ENCODE peak calls at places on chromosomes 3 and 15, in five cellular contexts. N is MM.1S, D is NB4, M is transverse colon, F is IMR-90. E is an unnamed sample.

GRCh38 chr3:94887056-94887455 is 824.2 kb downstream of the NSUN3 start:
- DNase-seq in N (no peak), D (no peak), M (no peak), F (no peak), E (no peak)

GRCh38 chr3:39435006-39435748 is 28.7 kb downstream of the RPSA start:
- DNase-seq in N (no peak), D (no peak), M (no peak), F (no peak), E (no peak)

GRCh38 chr3:126110431-126111125 is 26.7 kb upstream of the SLC41A3 start:
- DNase-seq in N (no peak), D (no peak), M (no peak), F (no peak), E (no peak)

GRCh38 chr3:69751118-69751517 is 11.9 kb downstream of the MITF start:
- DNase-seq in N (no peak), D (no peak), M (no peak), F (no peak), E (peak)

GRCh38 chr3:189841474-189842205 is 210.5 kb downstream of the TP63 start:
- DNase-seq in N (no peak), D (no peak), M (no peak), F (peak), E (peak)

GRCh38 chr3:46091971-46092703 is 64.9 kb upstream of the XCR1 start:
- DNase-seq in N (no peak), D (peak), M (no peak), F (no peak), E (no peak)

GRCh38 chr3:17964113-17964512 is 221.7 kb upstream of the TBC1D5 start:
- DNase-seq in N (no peak), D (peak), M (no peak), F (no peak), E (no peak)

GRCh38 chr3:146165370-146165769 is 4.4 kb upstream of the PLOD2 start:
- DNase-seq in N (no peak), D (no peak), M (no peak), F (peak), E (peak)

GRCh38 chr3:78741066-78741645 is 1026.6 kb downstream of the ROBO1 start:
- DNase-seq in N (no peak), D (peak), M (no peak), F (no peak), E (no peak)

GRCh38 chr3:43759297-43759782 is 68.6 kb downstream of the ABHD5 start:
- DNase-seq in N (no peak), D (peak), M (no peak), F (peak), E (peak)

GRCh38 chr15:42156266-42156922 is at the start of gene PLA2G4F:
- DNase-seq in N (peak), D (no peak), M (peak), F (no peak), E (no peak)

GRCh38 chr3:194486540-194487288 is at the start of gene ATP13A3:
- DNase-seq in N (peak), D (peak), M (peak), F (peak), E (peak)

GRCh38 chr3:97970929-97971460 is 1.2 kb downstream of the RIOX2 start:
- DNase-seq in N (no peak), D (peak), M (no peak), F (no peak), E (no peak)

GRCh38 chr3:49500408-49501257 is 30.6 kb downstream of the DAG1 start:
- DNase-seq in N (no peak), D (peak), M (peak), F (peak), E (peak)

GRCh38 chr3:72231439-72232196 is 446.7 kb upstream of the PROK2 start:
- DNase-seq in N (no peak), D (no peak), M (no peak), F (no peak), E (no peak)

GRCh38 chr3:182698078-182698477 is 95.2 kb upstream of the ATP11B start:
- DNase-seq in N (no peak), D (no peak), M (no peak), F (no peak), E (no peak)

GRCh38 chr3:99666201-99666600 is 27.8 kb downstream of the COL8A1 start:
- DNase-seq in N (no peak), D (no peak), M (no peak), F (no peak), E (peak)

GRCh38 chr3:13535905-13536304 is 13.0 kb upstream of the FBLN2 start:
- DNase-seq in N (no peak), D (no peak), M (no peak), F (no peak), E (no peak)

GRCh38 chr3:99929409-99930139 is 111.9 kb downstream of the CMSS1 start:
- DNase-seq in N (no peak), D (no peak), M (peak), F (peak), E (peak)

GRCh38 chr3:14525685-14526631 is 14.2 kb downstream of the GRIP2 start:
- DNase-seq in N (no peak), D (no peak), M (no peak), F (peak), E (no peak)

GRCh38 chr3:131503328-131503650 is 518 bp upstream of the MRPL3 start:
- DNase-seq in N (no peak), D (peak), M (no peak), F (no peak), E (peak)

GRCh38 chr15:74235962-74236361 is at the start of gene CCDC33:
- DNase-seq in N (no peak), D (peak), M (peak), F (no peak), E (no peak)

GRCh38 chr3:64717872-64718613 is 30.2 kb upstream of the ADAMTS9 start:
- DNase-seq in N (no peak), D (no peak), M (no peak), F (no peak), E (no peak)

DNA sequence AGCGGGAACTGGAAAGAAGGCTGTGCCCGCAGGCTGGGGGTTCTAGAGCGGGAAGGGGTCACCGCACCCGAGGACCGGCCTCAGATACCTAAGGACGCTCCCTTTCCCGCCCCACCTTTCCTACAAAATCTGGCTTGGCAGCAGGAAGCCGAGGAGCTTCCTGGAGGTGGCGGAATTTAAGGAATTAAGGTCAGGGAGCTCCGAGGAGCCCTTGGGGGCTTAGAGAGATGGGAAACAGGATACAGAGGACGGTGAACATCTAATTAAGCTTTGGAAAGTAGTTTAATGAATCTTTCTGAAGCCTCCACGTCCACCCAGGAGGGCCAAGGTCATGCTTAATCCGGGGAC is 507 bp upstream of the AP3B2 start:
- DNase-seq in N (no peak), D (no peak), M (no peak), F (no peak), E (no peak)
- H3K4me3 ChIP-seq in N (peak), D (no peak), M (peak), F (peak), E (peak)

DNA sequence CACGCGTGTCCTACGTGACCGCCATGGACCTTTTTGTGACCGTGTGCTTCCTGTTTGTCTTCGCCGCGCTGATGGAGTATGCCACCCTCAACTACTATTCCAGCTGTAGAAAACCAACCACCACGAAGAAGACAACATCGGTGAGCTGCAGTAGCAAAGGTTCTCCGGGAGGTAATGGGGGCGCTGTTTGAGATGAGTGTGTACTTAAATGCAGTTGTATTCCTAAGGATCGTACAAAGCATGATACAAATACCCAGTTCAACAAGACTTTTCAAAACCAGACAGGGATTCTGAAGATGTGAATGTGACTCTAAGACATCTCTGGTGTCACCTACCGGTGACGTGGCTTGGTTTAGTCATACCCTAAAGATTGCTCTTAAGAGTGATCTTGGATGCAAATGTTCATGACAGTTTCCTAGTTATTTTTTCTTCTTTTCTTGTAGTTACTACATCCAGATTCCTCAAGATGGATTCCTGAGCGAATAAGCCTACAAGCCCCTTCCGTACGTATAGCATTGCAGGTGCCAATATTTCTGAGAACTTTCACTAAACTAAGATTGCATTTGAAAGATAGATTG is 556.6 kb downstream of the GABRG3 start:
- DNase-seq in N (no peak), D (peak), M (no peak), F (no peak), E (no peak)
- TF ChIP-seq CTCF in N (no peak), D (peak), M (no peak), F (no peak), E (no peak)

GRCh38 chr3:197953325-197953724 is 3.3 kb downstream of the RPL35A start:
- DNase-seq in N (no peak), D (peak), M (no peak), F (no peak), E (no peak)
- H3K4me3 ChIP-seq in N (no peak), D (peak), M (no peak), F (no peak), E (no peak)

GRCh38 chr3:106719583-106719982 is 657.7 kb upstream of the CCDC54 start:
- DNase-seq in N (no peak), D (no peak), M (no peak), F (no peak), E (no peak)
- TF ChIP-seq CTCF in N (no peak), D (no peak), M (no peak), F (no peak), E (no peak)

DNA sequence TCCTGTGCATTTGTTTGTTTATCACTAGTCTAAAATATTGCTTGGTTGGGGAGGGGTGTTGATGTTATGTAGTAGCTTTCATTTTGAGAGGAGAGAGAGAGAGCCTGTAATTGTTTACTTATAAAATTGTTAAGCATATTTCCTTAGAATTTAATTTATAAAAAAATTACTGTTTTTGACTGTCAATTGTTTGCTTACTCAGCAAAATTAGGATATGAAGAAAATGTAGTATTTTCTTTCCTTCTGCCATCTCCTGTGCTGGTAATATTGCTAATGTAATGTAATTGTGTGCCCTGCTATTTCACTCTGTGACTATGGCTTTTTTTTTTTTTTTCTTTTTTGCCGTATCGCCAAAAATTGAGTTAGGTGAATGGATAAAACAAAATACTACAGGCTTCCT is 3.5 kb downstream of the U2SURP start:
- DNase-seq in N (no peak), D (no peak), M (no peak), F (no peak), E (no peak)
- H3K4me3 ChIP-seq in N (no peak), D (peak), M (no peak), F (no peak), E (no peak)

GRCh38 chr3:61563614-61564404 is 2.4 kb downstream of the PTPRG start:
- DNase-seq in N (no peak), D (no peak), M (no peak), F (no peak), E (no peak)

GRCh38 chr3:61565569-61565968 is 4.2 kb downstream of the PTPRG start:
- DNase-seq in N (no peak), D (no peak), M (no peak), F (peak), E (no peak)

GRCh38 chr3:61562810-61563613 is 1.6 kb downstream of the PTPRG start:
- DNase-seq in N (peak), D (no peak), M (peak), F (peak), E (peak)

GRCh38 chr3:61562042-61562809 is 855 bp downstream of the PTPRG start:
- DNase-seq in N (no peak), D (no peak), M (peak), F (peak), E (no peak)

DNA sequence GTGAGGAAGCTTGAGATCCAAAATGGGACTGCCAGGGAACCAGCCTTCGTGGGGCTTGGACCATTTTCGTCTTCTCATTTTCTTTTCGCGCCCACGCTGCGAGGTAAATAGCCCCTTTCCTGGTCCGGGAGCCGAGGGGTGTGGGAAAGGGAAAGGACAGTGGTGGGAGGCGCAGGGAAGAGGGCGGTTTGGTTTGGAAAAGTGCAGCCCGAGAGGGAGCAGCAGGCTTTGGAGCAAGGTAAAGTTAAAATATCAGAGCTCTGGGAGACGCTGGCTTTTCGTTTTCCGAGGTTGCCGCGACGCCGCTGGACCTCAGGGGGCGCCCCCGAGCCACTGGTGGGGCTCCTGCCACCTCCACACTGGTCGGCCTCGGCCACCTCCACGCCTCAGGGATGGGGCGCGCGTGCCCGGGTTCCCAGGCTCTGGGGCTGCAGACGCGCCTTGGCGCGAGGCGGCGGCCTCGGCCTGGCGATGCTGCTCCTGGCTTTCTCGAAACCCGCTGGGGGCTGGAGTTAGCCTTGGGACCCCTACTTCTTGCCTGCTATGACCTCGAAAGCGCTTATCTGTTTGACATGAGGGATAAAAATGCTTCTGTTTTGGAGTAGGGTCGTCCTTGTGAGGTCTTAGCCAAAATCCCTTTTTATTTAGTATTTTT is 3.2 kb downstream of the PTPRG start:
- DNase-seq in N (no peak), D (no peak), M (peak), F (peak), E (peak)
- TF ChIP-seq CTCF in N (peak), D (no peak), M (peak), F (peak), E (peak)

GRCh38 chr15:30992073-30992363 is 590 bp upstream of the MTMR10 start:
- DNase-seq in N (no peak), D (no peak), M (no peak), F (no peak), E (no peak)

GRCh38 chr15:30990036-30990435 is 1.4 kb downstream of the MTMR10 start:
- DNase-seq in N (peak), D (peak), M (no peak), F (no peak), E (no peak)

GRCh38 chr15:30990451-30991300 is 752 bp downstream of the MTMR10 start:
- DNase-seq in N (peak), D (peak), M (peak), F (peak), E (no peak)

GRCh38 chr15:30991301-30992072 is at the start of gene MTMR10:
- DNase-seq in N (peak), D (peak), M (peak), F (peak), E (peak)

DNA sequence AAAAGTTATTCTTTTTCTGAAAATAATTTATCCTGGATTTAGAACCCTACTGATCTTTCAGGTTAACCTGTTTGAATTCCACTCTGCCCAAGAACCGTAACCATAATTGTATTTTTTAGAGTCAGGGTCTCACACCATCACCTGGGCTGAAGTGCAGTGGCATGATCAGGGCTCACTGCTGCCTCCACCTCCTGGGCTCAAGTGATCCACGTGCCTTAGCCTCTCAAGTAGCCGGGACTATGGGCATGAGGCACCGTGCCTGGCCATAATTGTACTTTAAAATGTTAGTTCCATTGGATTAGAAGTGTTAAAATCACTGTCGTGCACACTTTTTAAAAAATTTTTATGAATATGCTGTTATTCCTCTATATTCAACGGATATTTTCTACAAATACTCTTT is 1.0 kb upstream of the MTMR10 start:
- DNase-seq in N (no peak), D (peak), M (no peak), F (no peak), E (peak)
- H3K4me3 ChIP-seq in N (peak), D (peak), M (no peak), F (no peak), E (peak)

GRCh38 chr3:66370179-66370578 is 130.6 kb downstream of the LRIG1 start:
- DNase-seq in N (no peak), D (no peak), M (no peak), F (no peak), E (no peak)

GRCh38 chr3:66371432-66371831 is 129.4 kb downstream of the LRIG1 start:
- DNase-seq in N (no peak), D (no peak), M (no peak), F (no peak), E (no peak)

GRCh38 chr3:66376568-66376967 is 124.3 kb downstream of the LRIG1 start:
- DNase-seq in N (no peak), D (no peak), M (peak), F (peak), E (peak)

GRCh38 chr3:66367979-66368378 is 132.8 kb downstream of the LRIG1 start:
- DNase-seq in N (no peak), D (no peak), M (no peak), F (no peak), E (no peak)

DNA sequence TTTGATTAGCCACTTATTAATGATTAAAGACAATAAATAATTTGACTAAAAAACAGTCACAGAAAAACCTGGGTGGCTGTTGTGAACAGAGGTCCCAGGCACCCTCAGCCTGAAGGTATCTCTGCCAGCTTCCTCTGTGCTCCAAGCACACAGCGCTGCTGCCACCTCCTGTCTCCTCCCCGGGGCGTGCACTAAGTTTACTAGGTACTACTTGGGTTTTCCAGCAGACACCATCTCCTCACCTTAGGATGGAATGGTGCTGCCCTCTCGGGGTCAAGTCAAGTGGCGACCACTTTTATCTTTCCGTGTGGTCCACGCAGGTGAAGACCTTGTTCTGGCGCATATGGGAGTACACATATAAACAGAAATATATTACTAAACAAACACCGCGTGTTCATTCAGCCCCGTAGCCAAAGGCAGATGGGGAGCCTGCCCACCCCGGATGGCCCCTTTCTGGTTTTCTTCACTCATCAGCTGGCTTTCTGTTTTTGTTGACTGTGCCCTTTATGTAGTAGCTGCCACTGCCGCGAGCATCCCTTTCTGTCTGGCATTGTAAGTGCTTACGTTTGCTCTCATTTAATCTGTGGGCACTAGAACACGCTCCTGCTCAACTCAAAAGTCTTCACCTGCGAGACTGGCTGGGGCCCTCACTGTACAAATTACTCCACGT is 128.0 kb downstream of the LRIG1 start:
- DNase-seq in N (no peak), D (no peak), M (peak), F (peak), E (peak)
- TF ChIP-seq CTCF in N (no peak), D (no peak), M (peak), F (peak), E (peak)

E was measured in foreskin fibroblast.